ENCODE peak calls at places on chromosomes 6 and 20, in six cellular contexts. One of them, this sample, is unnamed.

GRCh38 chr20:7856756-7857155 is 83.5 kb downstream of the HAO1 start:
- ATAC-seq in HepG2: no peak
- ATAC-seq in upper lobe of left lung: no peak
- ATAC-seq in A549: peak; percentile 50
- ATAC-seq in GM12878: no peak
- ATAC-seq in K562: no peak
- ATAC-seq in this sample: no peak

GRCh38 chr20:63751471-63752271 is 12.1 kb downstream of the SLC2A4RG start:
- ATAC-seq in upper lobe of left lung: no peak
- ATAC-seq in K562: peak; percentile 6
- ATAC-seq in HepG2: no peak
- ATAC-seq in A549: peak; percentile 15
- ATAC-seq in GM12878: no peak
- ATAC-seq in this sample: no peak

GRCh38 chr20:20546402-20546801 is 166.0 kb downstream of the RALGAPA2 start:
- ATAC-seq in HepG2: no peak
- ATAC-seq in A549: no peak
- ATAC-seq in upper lobe of left lung: no peak
- ATAC-seq in GM12878: peak; percentile 83
- ATAC-seq in K562: no peak
- ATAC-seq in this sample: no peak

GRCh38 chr20:32806356-32806755 is 13.4 kb upstream of the MAPRE1 start:
- ATAC-seq in K562: no peak
- ATAC-seq in upper lobe of left lung: no peak
- ATAC-seq in A549: no peak
- ATAC-seq in HepG2: no peak
- ATAC-seq in GM12878: no peak
- ATAC-seq in this sample: no peak

GRCh38 chr6:144012534-144012933 is 4.5 kb upstream of the PLAGL1 start:
- ATAC-seq in GM12878: no peak
- ATAC-seq in A549: no peak
- ATAC-seq in HepG2: no peak
- ATAC-seq in K562: no peak
- ATAC-seq in upper lobe of left lung: no peak
- ATAC-seq in this sample: no peak

GRCh38 chr6:148867851-148868250 is 121.0 kb downstream of the UST start:
- ATAC-seq in GM12878: peak; percentile 23
- ATAC-seq in HepG2: no peak
- ATAC-seq in A549: no peak
- ATAC-seq in upper lobe of left lung: no peak
- ATAC-seq in K562: no peak
- ATAC-seq in this sample: no peak

GRCh38 chr6:71419217-71419953 is 130.8 kb downstream of the OGFRL1 start:
- ATAC-seq in upper lobe of left lung: no peak
- ATAC-seq in K562: no peak
- ATAC-seq in HepG2: no peak
- ATAC-seq in A549: peak; percentile 2
- ATAC-seq in GM12878: no peak
- ATAC-seq in this sample: no peak

GRCh38 chr6:100850174-100850573 is 31.0 kb downstream of the ASCC3 start:
- ATAC-seq in A549: no peak
- ATAC-seq in HepG2: no peak
- ATAC-seq in K562: no peak
- ATAC-seq in upper lobe of left lung: no peak
- ATAC-seq in GM12878: peak; percentile 43
- ATAC-seq in this sample: no peak

GRCh38 chr20:57176842-57177241 is 89.6 kb downstream of the BMP7 start:
- ATAC-seq in K562: no peak
- ATAC-seq in HepG2: no peak
- ATAC-seq in upper lobe of left lung: no peak
- ATAC-seq in A549: no peak
- ATAC-seq in GM12878: no peak
- ATAC-seq in this sample: no peak

GRCh38 chr20:53750827-53751393 is 157.3 kb upstream of the ZNF217 start:
- ATAC-seq in A549: peak; percentile 12
- ATAC-seq in HepG2: peak; percentile 39
- ATAC-seq in upper lobe of left lung: peak; percentile 34
- ATAC-seq in GM12878: peak; percentile 62
- ATAC-seq in K562: peak; percentile 61
- ATAC-seq in this sample: no peak

GRCh38 chr6:99148761-99149160 is 200.7 kb downstream of the FAXC start:
- ATAC-seq in A549: no peak
- ATAC-seq in upper lobe of left lung: no peak
- ATAC-seq in GM12878: no peak
- ATAC-seq in HepG2: no peak
- ATAC-seq in K562: no peak
- ATAC-seq in this sample: no peak

GRCh38 chr6:46059608-46060007 is 43.9 kb upstream of the CLIC5 start:
- ATAC-seq in HepG2: no peak
- ATAC-seq in GM12878: no peak
- ATAC-seq in upper lobe of left lung: peak; percentile 57
- ATAC-seq in K562: no peak
- ATAC-seq in A549: no peak
- ATAC-seq in this sample: no peak

GRCh38 chr20:45020236-45020886 is 54.0 kb downstream of the STK4 start:
- ATAC-seq in HepG2: peak; percentile 70
- ATAC-seq in K562: peak; percentile 58
- ATAC-seq in GM12878: no peak
- ATAC-seq in upper lobe of left lung: no peak
- ATAC-seq in A549: no peak
- ATAC-seq in this sample: no peak

GRCh38 chr20:3479759-3480615 is 9.2 kb downstream of the ATRN start:
- ATAC-seq in HepG2: no peak
- ATAC-seq in A549: no peak
- ATAC-seq in K562: no peak
- ATAC-seq in upper lobe of left lung: no peak
- ATAC-seq in GM12878: no peak
- ATAC-seq in this sample: no peak

GRCh38 chr6:152351742-152352141 is 285.4 kb downstream of the SYNE1 start:
- ATAC-seq in K562: no peak
- ATAC-seq in HepG2: no peak
- ATAC-seq in A549: no peak
- ATAC-seq in GM12878: no peak
- ATAC-seq in upper lobe of left lung: no peak
- ATAC-seq in this sample: no peak

GRCh38 chr6:136092897-136093296 is 157.2 kb downstream of the MTFR2 start:
- ATAC-seq in HepG2: no peak
- ATAC-seq in upper lobe of left lung: no peak
- ATAC-seq in A549: no peak
- ATAC-seq in GM12878: no peak
- ATAC-seq in K562: no peak
- ATAC-seq in this sample: no peak

DNA sequence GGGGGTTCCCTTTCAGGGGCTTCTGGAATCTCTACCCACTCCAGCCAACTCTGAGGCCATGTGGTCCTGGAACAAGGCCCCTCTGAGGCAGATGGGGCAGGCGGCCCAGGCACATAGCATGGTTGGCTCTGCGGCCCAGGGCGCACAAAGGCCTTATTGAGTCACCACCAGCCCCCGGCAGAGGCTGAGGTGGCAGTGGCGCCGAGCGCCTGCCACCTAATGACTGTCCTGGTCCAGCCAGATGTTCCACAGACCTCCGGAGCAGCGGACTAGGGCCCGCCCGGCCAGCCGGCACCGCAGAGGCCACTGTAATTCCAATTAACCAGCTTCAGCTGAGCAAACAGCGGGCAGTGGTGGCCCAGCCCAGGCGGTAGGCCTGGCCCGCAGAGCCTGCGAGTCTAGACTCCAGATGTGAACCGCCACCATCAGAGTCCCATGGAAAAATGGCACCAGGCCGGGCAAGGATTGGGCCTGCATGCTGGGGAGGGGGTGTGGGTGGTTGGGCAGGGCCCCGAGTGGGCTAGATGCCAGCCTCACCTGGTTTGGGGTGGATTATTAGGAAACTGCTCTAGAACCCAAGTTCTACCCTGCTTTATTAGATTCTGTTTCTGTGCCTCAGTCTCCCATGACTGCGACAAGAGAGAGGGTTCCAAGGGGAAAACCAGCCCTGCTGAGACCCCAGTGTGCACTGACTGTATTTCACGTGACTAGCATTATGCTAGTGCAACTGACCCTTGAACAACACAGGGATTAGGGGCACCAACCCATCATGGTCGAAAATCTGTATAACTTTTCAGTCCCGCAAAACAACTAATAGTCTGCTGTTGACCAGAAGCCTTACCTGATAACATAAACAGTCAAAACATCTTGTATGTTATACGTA is 34.1 kb upstream of the ID1 start:
- ATAC-seq in GM12878: no peak
- ATAC-seq in A549: no peak
- ATAC-seq in HepG2: no peak
- ATAC-seq in upper lobe of left lung: no peak
- ATAC-seq in K562: no peak
- ATAC-seq in this sample: no peak
- TF ChIP-seq EP300 in GM12878: no peak
- TF ChIP-seq EP300 in A549: no peak
- TF ChIP-seq EP300 in HepG2: no peak
- TF ChIP-seq EP300 in upper lobe of left lung: no peak
- TF ChIP-seq EP300 in K562: no peak
- TF ChIP-seq EP300 in this sample: no peak

GRCh38 chr6:120230008-120230407 is 880.4 kb upstream of the MAN1A1 start:
- ATAC-seq in A549: no peak
- ATAC-seq in K562: no peak
- ATAC-seq in upper lobe of left lung: no peak
- ATAC-seq in GM12878: no peak
- ATAC-seq in HepG2: peak; percentile 91
- ATAC-seq in this sample: no peak
- TF ChIP-seq CTCF in A549: no peak
- TF ChIP-seq CTCF in K562: no peak
- TF ChIP-seq CTCF in upper lobe of left lung: no peak
- TF ChIP-seq CTCF in GM12878: no peak
- TF ChIP-seq CTCF in HepG2: peak; percentile 36
- TF ChIP-seq CTCF in this sample: no peak

DNA sequence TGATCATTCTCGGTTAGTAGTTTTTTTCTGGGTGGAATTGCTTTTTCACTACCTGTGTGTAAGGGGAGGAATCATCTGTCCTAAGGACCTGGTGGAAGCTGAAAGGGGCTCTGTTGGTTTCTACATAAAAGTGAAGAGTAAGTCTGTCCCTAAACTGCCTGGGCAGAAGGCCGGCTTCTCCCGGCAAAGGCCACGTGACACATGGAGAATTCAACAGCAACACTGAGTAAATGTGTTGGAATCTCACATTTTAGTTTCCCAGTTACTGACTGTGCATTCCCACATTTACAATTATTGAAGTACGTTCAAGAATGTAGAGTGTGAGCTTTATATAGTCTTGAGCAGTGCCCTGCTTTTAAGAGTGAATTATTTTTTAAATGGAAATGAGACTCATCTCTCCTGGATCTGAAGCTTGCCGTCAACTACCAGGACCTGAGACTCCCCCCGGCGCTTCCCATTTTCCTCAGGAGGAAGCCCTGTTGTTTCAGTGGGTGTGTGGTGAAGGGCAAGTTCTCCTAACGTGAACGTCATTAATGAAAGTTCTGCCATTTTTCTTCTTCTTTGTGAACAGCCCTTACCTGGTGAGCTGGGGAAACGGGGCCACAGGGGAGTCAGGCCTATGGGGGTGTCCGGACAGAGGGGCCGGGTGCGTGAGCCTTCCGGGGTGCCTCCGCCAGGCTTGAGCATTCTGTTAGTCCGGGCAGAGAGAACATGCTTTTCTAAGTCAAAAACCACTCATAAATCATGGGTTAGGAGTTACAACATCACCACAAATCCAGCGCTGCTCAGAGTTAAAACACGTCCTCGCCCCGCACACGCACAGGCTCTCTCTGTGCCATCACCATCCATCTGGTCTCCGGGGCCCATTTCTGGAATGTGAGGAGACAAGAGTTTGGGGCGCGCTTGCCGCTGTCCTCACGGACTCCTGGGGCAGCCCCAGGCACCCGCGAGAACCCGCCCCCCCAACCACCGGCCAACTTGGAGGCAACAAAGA is 56.6 kb upstream of the SMOC2 start:
- ATAC-seq in HepG2: no peak
- ATAC-seq in K562: no peak
- ATAC-seq in GM12878: no peak
- ATAC-seq in upper lobe of left lung: peak; percentile 71
- ATAC-seq in A549: no peak
- ATAC-seq in this sample: no peak
- H3K27ac ChIP-seq in HepG2: no peak overlapping the region
- H3K27ac ChIP-seq in K562: no peak overlapping the region
- H3K27ac ChIP-seq in GM12878: no peak overlapping the region
- H3K27ac ChIP-seq in upper lobe of left lung: no peak overlapping the region
- H3K27ac ChIP-seq in A549: no peak overlapping the region
- H3K27ac ChIP-seq in this sample: no peak overlapping the region

GRCh38 chr20:48920527-48921167 is 864 bp upstream of the ARFGEF2 start:
- ATAC-seq in GM12878: no peak
- ATAC-seq in upper lobe of left lung: no peak
- ATAC-seq in A549: no peak
- ATAC-seq in HepG2: no peak
- ATAC-seq in K562: no peak
- ATAC-seq in this sample: no peak

GRCh38 chr20:48921883-48922867 is 664 bp downstream of the ARFGEF2 start:
- ATAC-seq in K562: peak; percentile 84
- ATAC-seq in GM12878: peak; percentile 66
- ATAC-seq in upper lobe of left lung: peak; percentile 81
- ATAC-seq in A549: peak; percentile 74
- ATAC-seq in HepG2: peak; percentile 62
- ATAC-seq in this sample: peak; percentile 77

GRCh38 chr20:48919882-48920526 is 1.5 kb upstream of the ARFGEF2 start:
- ATAC-seq in HepG2: peak; percentile 89
- ATAC-seq in K562: peak; percentile 8
- ATAC-seq in upper lobe of left lung: no peak
- ATAC-seq in A549: no peak
- ATAC-seq in GM12878: no peak
- ATAC-seq in this sample: no peak

GRCh38 chr20:48923149-48923718 is 1.7 kb downstream of the ARFGEF2 start:
- ATAC-seq in HepG2: no peak
- ATAC-seq in upper lobe of left lung: no peak
- ATAC-seq in A549: no peak
- ATAC-seq in GM12878: no peak
- ATAC-seq in K562: no peak
- ATAC-seq in this sample: no peak

DNA sequence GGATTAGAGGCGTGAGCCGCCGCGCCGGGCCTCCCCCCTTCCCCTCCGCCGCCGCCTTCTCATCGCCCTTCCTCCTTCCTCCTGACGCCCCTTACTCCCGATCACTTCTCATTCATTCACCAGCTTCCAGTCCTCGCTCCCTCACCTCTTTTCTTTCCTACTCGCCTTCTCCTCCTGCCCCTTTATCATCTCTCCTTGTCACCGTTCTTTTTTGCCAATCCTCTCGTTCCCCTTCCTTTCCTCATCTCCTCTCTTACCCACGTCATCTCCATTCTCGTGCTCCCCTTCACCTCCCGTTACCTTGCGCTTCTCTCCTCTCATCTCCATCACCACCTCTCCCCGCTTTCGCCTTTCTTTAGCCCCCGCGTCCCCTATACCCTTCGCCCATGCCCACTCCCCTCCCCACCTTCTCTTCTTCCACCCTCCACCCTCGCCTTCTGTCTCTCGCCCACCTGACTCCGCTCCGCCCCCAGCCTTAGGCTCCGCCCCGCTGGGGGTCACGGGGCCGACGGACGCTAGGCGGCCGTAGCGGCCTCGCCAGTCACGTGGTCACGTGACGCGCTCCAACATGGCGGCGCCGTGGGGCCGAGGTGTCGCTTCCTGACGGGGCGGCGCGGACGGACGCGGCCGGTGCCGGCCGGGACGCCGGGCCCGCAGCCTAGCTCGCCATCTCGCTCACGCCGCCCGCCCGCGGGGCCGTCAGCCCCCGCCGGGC is at the start of gene ARFGEF2:
- ATAC-seq in A549: peak; percentile 94
- ATAC-seq in upper lobe of left lung: peak; percentile 97
- ATAC-seq in K562: peak; percentile 92
- ATAC-seq in HepG2: peak; percentile 68
- ATAC-seq in GM12878: peak; percentile 88
- ATAC-seq in this sample: peak; percentile 96
- TF ChIP-seq EP300 in A549: no peak
- TF ChIP-seq EP300 in upper lobe of left lung: no peak
- TF ChIP-seq EP300 in K562: peak; percentile 28
- TF ChIP-seq EP300 in HepG2: no peak
- TF ChIP-seq EP300 in GM12878: peak; percentile 60
- TF ChIP-seq EP300 in this sample: no peak